ENCODE peak calls at places on chromosome 18, in eight cellular contexts. C is lung; X is heart right ventricle; H is heart left ventricle; V is CD8-positive, alpha-beta T cell; B is colonic mucosa; P is ovary; Q is aorta. G is an unnamed sample.

GRCh38 chr18:24368749-24369148 is 28.9 kb downstream of the OSBPL1A start:
- DNase-seq in C (no peak), X (no peak), H (no peak), V (no peak), B (no peak), P (no peak), Q (no peak), G (no peak)

GRCh38 chr18:66638856-66639621 is 35.1 kb upstream of the CDH19 start:
- DNase-seq in C (no peak), X (no peak), H (no peak), V (no peak), B (no peak), P (no peak), Q (no peak), G (no peak)

GRCh38 chr18:61896767-61897166 is 4.0 kb upstream of the RNF152 start:
- DNase-seq in C (no peak), X (peak; percentile 40), H (peak; percentile 60), V (no peak), B (peak; percentile 23), P (no peak), Q (no peak), G (no peak)

GRCh38 chr18:38718365-38718901 is 1152.8 kb upstream of the CELF4 start:
- DNase-seq in C (no peak), X (no peak), H (no peak), V (no peak), B (no peak), P (no peak), Q (no peak), G (no peak)

GRCh38 chr18:69648486-69648885 is 247.8 kb downstream of the DOK6 start:
- DNase-seq in C (no peak), X (no peak), H (no peak), V (no peak), B (no peak), P (no peak), Q (no peak), G (no peak)

GRCh38 chr18:69944434-69944833 is 3.2 kb downstream of the CD226 start:
- DNase-seq in C (no peak), X (no peak), H (no peak), V (no peak), B (no peak), P (no peak), Q (no peak), G (no peak)

GRCh38 chr18:56716692-56717146 is 65.6 kb downstream of the WDR7 start:
- DNase-seq in C (no peak), X (no peak), H (no peak), V (no peak), B (no peak), P (no peak), Q (no peak), G (no peak)

GRCh38 chr18:44758821-44759624 is 78.3 kb downstream of the SETBP1 start:
- DNase-seq in C (no peak), X (no peak), H (no peak), V (no peak), B (no peak), P (no peak), Q (no peak), G (no peak)

GRCh38 chr18:11996190-11996754 is 15.0 kb downstream of the IMPA2 start:
- DNase-seq in C (no peak), X (no peak), H (no peak), V (no peak), B (no peak), P (no peak), Q (peak; percentile 47), G (no peak)

GRCh38 chr18:28189400-28190239 is 12.7 kb upstream of the CDH2 start:
- DNase-seq in C (no peak), X (no peak), H (no peak), V (no peak), B (peak; percentile 31), P (no peak), Q (no peak), G (no peak)

GRCh38 chr18:6781846-6782245 is 52.3 kb downstream of the ARHGAP28 start:
- DNase-seq in C (no peak), X (no peak), H (no peak), V (no peak), B (no peak), P (no peak), Q (no peak), G (no peak)

GRCh38 chr18:29749699-29750098 is 1292.8 kb downstream of the DSC3 start:
- DNase-seq in C (no peak), X (no peak), H (no peak), V (no peak), B (no peak), P (no peak), Q (no peak), G (no peak)

GRCh38 chr18:70221911-70222278 is 16.4 kb upstream of the RTTN start:
- DNase-seq in C (no peak), X (no peak), H (no peak), V (no peak), B (no peak), P (no peak), Q (no peak), G (no peak)

GRCh38 chr18:28007841-28008240 is 169.1 kb downstream of the CDH2 start:
- DNase-seq in C (no peak), X (no peak), H (no peak), V (no peak), B (no peak), P (no peak), Q (no peak), G (no peak)

GRCh38 chr18:28884304-28884703 is 707.4 kb upstream of the CDH2 start:
- DNase-seq in C (no peak), X (no peak), H (no peak), V (no peak), B (no peak), P (no peak), Q (no peak), G (no peak)

GRCh38 chr18:58862404-58862803 is 2.3 kb upstream of the ZNF532 start:
- DNase-seq in C (no peak), X (no peak), H (no peak), V (no peak), B (no peak), P (no peak), Q (no peak), G (no peak)

GRCh38 chr18:68779169-68779568 is 18.7 kb upstream of the CCDC102B start:
- DNase-seq in C (no peak), X (no peak), H (no peak), V (no peak), B (no peak), P (no peak), Q (no peak), G (no peak)

GRCh38 chr18:59123588-59124369 is 15.9 kb upstream of the SEC11C start:
- DNase-seq in C (no peak), X (no peak), H (no peak), V (no peak), B (no peak), P (no peak), Q (no peak), G (no peak)

GRCh38 chr18:72119082-72119481 is 425.1 kb downstream of the CBLN2 start:
- DNase-seq in C (no peak), X (no peak), H (no peak), V (no peak), B (no peak), P (no peak), Q (no peak), G (no peak)

GRCh38 chr18:55109818-55110414 is 150.7 kb upstream of the CCDC68 start:
- DNase-seq in C (no peak), X (peak; percentile 13), H (no peak), V (no peak), B (no peak), P (no peak), Q (no peak), G (no peak)

GRCh38 chr18:22606563-22607283 is 189.0 kb upstream of the CTAGE1 start:
- DNase-seq in C (no peak), X (no peak), H (peak; percentile 52), V (no peak), B (no peak), P (peak; percentile 37), Q (peak; percentile 76), G (no peak)
- H3K27ac ChIP-seq in C (no peak overlapping the region), X (no peak overlapping the region), H (peak overlapping the region; percentile 44), V (no peak overlapping the region), B (no peak overlapping the region), P (no peak overlapping the region), Q (peak overlapping the region; percentile 99), G (no peak overlapping the region)

GRCh38 chr18:45838302-45839070 is 13.0 kb downstream of the SIGLEC15 start:
- DNase-seq in C (no peak), X (no peak), H (no peak), V (no peak), B (no peak), P (no peak), Q (peak; percentile 83), G (no peak)
- H3K4me3 ChIP-seq in C (no peak overlapping the region), X (peak overlapping the region; percentile 26), H (peak overlapping the region; percentile 47), V (peak overlapping the region; percentile 24), B (peak overlapping the region; percentile 36), P (no peak overlapping the region), Q (no peak overlapping the region), G (peak overlapping the region; percentile 31)

GRCh38 chr18:10009321-10010144 is 95.7 kb downstream of the VAPA start:
- DNase-seq in C (no peak), X (no peak), H (no peak), V (no peak), B (no peak), P (no peak), Q (no peak), G (no peak)
- H3K27ac ChIP-seq in C (no peak overlapping the region), X (peak overlapping the region; percentile 72), H (peak overlapping the region; percentile 37), V (no peak overlapping the region), B (no peak overlapping the region), P (no peak overlapping the region), Q (peak overlapping the region; percentile 59), G (no peak overlapping the region)

GRCh38 chr18:50560681-50561629 is 1.1 kb downstream of the MAPK4 start:
- DNase-seq in C (no peak), X (no peak), H (peak; percentile 41), V (no peak), B (no peak), P (no peak), Q (peak; percentile 73), G (no peak)
- H3K4me3 ChIP-seq in C (peak overlapping the region; percentile 46), X (peak overlapping the region; percentile 51), H (peak overlapping the region; percentile 57), V (peak overlapping the region; percentile 33), B (peak overlapping the region; percentile 53), P (peak overlapping the region; percentile 56), Q (peak overlapping the region; percentile 31), G (peak overlapping the region; percentile 82)

GRCh38 chr18:63183263-63183662 is 136.3 kb downstream of the BCL2 start:
- DNase-seq in C (no peak), X (no peak), H (no peak), V (no peak), B (no peak), P (no peak), Q (no peak), G (no peak)
- H3K27ac ChIP-seq in C (no peak overlapping the region), X (no peak overlapping the region), H (no peak overlapping the region), V (no peak overlapping the region), B (peak overlapping the region; percentile 75), P (no peak overlapping the region), Q (no peak overlapping the region), G (no peak overlapping the region)

GRCh38 chr18:37524546-37525301 is 40.9 kb downstream of the CELF4 start:
- DNase-seq in C (no peak), X (no peak), H (no peak), V (no peak), B (no peak), P (no peak), Q (no peak), G (no peak)
- H3K4me3 ChIP-seq in C (no peak overlapping the region), X (no peak overlapping the region), H (no peak overlapping the region), V (no peak overlapping the region), B (no peak overlapping the region), P (no peak overlapping the region), Q (no peak overlapping the region), G (no peak overlapping the region)

G was measured in dorsolateral prefrontal cortex.